ENCODE peak calls at places on chromosomes 12 and 14, in four cellular contexts. H is sigmoid colon, Z is heart right ventricle, U is left lung. W is an unnamed sample.

GRCh38 chr14:96055753-96056508 is 16.8 kb downstream of the C14orf132 start:
- DNase-seq in H (no peak), Z (no peak), U (no peak), W (no peak)

GRCh38 chr12:65900912-65901672 is 76.8 kb downstream of the HMGA2 start:
- DNase-seq in H (no peak), Z (no peak), U (no peak), W (no peak)

GRCh38 chr12:51307655-51308593 is 16.1 kb downstream of the BIN2 start:
- DNase-seq in H (no peak), Z (no peak), U (no peak), W (peak; percentile 94)

GRCh38 chr12:16417058-16417457 is 69.6 kb downstream of the MGST1 start:
- DNase-seq in H (no peak), Z (no peak), U (no peak), W (no peak)

GRCh38 chr14:50038398-50039119 is 77.8 kb downstream of the VCPKMT start:
- DNase-seq in H (no peak), Z (no peak), U (no peak), W (peak; percentile 99)

GRCh38 chr14:101761881-101762529 is 496 bp downstream of the PPP2R5C start:
- DNase-seq in H (peak; percentile 81), Z (peak; percentile 52), U (peak; percentile 55), W (no peak)

GRCh38 chr12:132804426-132804861 is 24.2 kb downstream of the GOLGA3 start:
- DNase-seq in H (no peak), Z (no peak), U (peak; percentile 38), W (peak; percentile 33)

GRCh38 chr12:76697849-76698248 is 66.1 kb upstream of the ZDHHC17 start:
- DNase-seq in H (no peak), Z (no peak), U (no peak), W (no peak)

GRCh38 chr14:94969766-94970165 is 187.6 kb downstream of the DICER1 start:
- DNase-seq in H (no peak), Z (no peak), U (no peak), W (no peak)

GRCh38 chr14:68942281-68943035 is 36.6 kb downstream of the ACTN1 start:
- DNase-seq in H (no peak), Z (no peak), U (no peak), W (peak; percentile 47)

GRCh38 chr12:106135781-106136180 is 3.0 kb downstream of the NUAK1 start:
- DNase-seq in H (no peak), Z (no peak), U (no peak), W (peak; percentile 79)

GRCh38 chr12:70722584-70723343 is 85.5 kb upstream of the PTPRB start:
- DNase-seq in H (no peak), Z (no peak), U (no peak), W (no peak)

GRCh38 chr14:21256539-21257394 is 12.5 kb downstream of the HNRNPC start:
- DNase-seq in H (no peak), Z (no peak), U (no peak), W (no peak)

GRCh38 chr12:100141998-100142850 is 450 bp downstream of the BLTP3B start:
- DNase-seq in H (peak; percentile 74), Z (peak; percentile 49), U (peak; percentile 62), W (no peak)

GRCh38 chr12:104656921-104657320 is 200.2 kb downstream of the CHST11 start:
- DNase-seq in H (no peak), Z (no peak), U (no peak), W (peak; percentile 15)

GRCh38 chr12:67222302-67222701 is 46.9 kb upstream of the CAND1 start:
- DNase-seq in H (no peak), Z (no peak), U (no peak), W (peak; percentile 54)

GRCh38 chr12:110245278-110245868 is 35.7 kb upstream of the ATP2A2 start:
- DNase-seq in H (no peak), Z (peak; percentile 67), U (no peak), W (no peak)

GRCh38 chr12:102474438-102475064 is 5.8 kb downstream of the IGF1 start:
- DNase-seq in H (no peak), Z (no peak), U (no peak), W (peak; percentile 90)

GRCh38 chr12:109952160-109952858 is 43.9 kb downstream of the GIT2 start:
- DNase-seq in H (no peak), Z (no peak), U (no peak), W (no peak)

GRCh38 chr14:31717294-31718085 is 156.3 kb downstream of the NUBPL start:
- DNase-seq in H (no peak), Z (no peak), U (no peak), W (peak; percentile 35)

GRCh38 chr14:71060274-71060673 is 153.0 kb downstream of the PCNX1 start:
- DNase-seq in H (no peak), Z (no peak), U (no peak), W (no peak)

GRCh38 chr12:109154485-109155438 is 38.4 kb downstream of the ACACB start:
- DNase-seq in H (peak; percentile 96), Z (peak; percentile 89), U (peak; percentile 86), W (peak; percentile 66)

GRCh38 chr12:47156167-47156736 is 76.5 kb upstream of the AMIGO2 start:
- DNase-seq in H (no peak), Z (peak; percentile 20), U (no peak), W (peak; percentile 10)

GRCh38 chr14:63972323-63972932 is 119.6 kb downstream of the SYNE2 start:
- DNase-seq in H (no peak), Z (no peak), U (no peak), W (no peak)

GRCh38 chr12:64625243-64626077 is 15.2 kb downstream of the RASSF3 start:
- DNase-seq in H (peak; percentile 93), Z (peak; percentile 52), U (peak; percentile 62), W (peak; percentile 91)

GRCh38 chr14:49464885-49465284 is 121.3 kb downstream of the RPS29 start:
- DNase-seq in H (no peak), Z (no peak), U (no peak), W (no peak)

GRCh38 chr12:12736759-12737676 is 19.9 kb downstream of the CDKN1B start:
- DNase-seq in H (no peak), Z (no peak), U (no peak), W (peak; percentile 49)

GRCh38 chr14:94345344-94346072 is 22.4 kb upstream of the SERPINA6 start:
- DNase-seq in H (no peak), Z (no peak), U (no peak), W (peak; percentile 94)

GRCh38 chr14:38721822-38722431 is 381.1 kb downstream of the SEC23A start:
- DNase-seq in H (no peak), Z (peak; percentile 14), U (peak; percentile 44), W (peak; percentile 46)

GRCh38 chr12:6302621-6303020 is 7.9 kb upstream of the PLEKHG6 start:
- DNase-seq in H (no peak), Z (no peak), U (no peak), W (no peak)

GRCh38 chr14:83006071-83006670 is 1472.5 kb upstream of the SEL1L start:
- DNase-seq in H (no peak), Z (no peak), U (peak; percentile 60), W (no peak)

GRCh38 chr12:117900561-117900960 is 68.2 kb downstream of the KSR2 start:
- DNase-seq in H (no peak), Z (no peak), U (no peak), W (peak; percentile 26)

GRCh38 chr12:55659486-55660385 is 23.0 kb downstream of the OR10P1 start:
- DNase-seq in H (peak; percentile 77), Z (no peak), U (no peak), W (no peak)

GRCh38 chr14:31787377-31787776 is 226.2 kb downstream of the NUBPL start:
- DNase-seq in H (no peak), Z (no peak), U (no peak), W (peak; percentile 66)

DNA sequence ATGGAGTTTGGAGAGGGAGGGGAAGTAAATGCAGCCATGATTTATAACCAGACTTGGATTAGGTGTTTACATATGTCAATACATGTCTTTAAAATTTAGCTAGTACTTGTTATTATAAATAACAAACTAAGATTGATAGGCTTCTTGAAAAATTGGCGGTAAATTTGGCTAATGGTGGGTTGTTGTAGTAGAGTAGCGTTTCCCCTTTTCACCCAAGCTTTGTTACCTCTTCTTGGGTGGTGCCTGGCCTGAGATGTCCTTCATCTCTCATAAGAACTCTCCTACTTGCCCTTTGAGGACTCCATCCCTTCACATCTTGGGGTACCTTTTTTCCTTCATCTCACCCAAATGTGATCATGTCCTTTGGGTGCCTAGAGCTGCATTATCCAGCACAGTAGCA is 11.2 kb downstream of the MARK3 start:
- DNase-seq in H (no peak), Z (no peak), U (no peak), W (no peak)
- H3K4me3 ChIP-seq in H (no peak overlapping the region), Z (no peak overlapping the region), U (no peak overlapping the region), W (no peak overlapping the region)

GRCh38 chr14:61483477-61483876 is 162.1 kb downstream of the PRKCH start:
- DNase-seq in H (no peak), Z (no peak), U (no peak), W (no peak)

GRCh38 chr14:61484011-61484410 is 162.6 kb downstream of the PRKCH start:
- DNase-seq in H (no peak), Z (no peak), U (no peak), W (no peak)

GRCh38 chr14:61484826-61485584 is 163.6 kb downstream of the PRKCH start:
- DNase-seq in H (no peak), Z (no peak), U (no peak), W (no peak)

GRCh38 chr14:61486930-61487495 is 165.6 kb downstream of the PRKCH start:
- DNase-seq in H (no peak), Z (no peak), U (no peak), W (no peak)

GRCh38 chr14:61485670-61486069 is 164.3 kb downstream of the PRKCH start:
- DNase-seq in H (no peak), Z (no peak), U (no peak), W (no peak)
- H3K36me3 ChIP-seq in H (no peaks in the 10 kb centered on the region), Z (no peaks in the 10 kb centered on the region), U (no peaks in the 10 kb centered on the region), W (peaks cover 9% of the 10 kb centered on the region)

DNA sequence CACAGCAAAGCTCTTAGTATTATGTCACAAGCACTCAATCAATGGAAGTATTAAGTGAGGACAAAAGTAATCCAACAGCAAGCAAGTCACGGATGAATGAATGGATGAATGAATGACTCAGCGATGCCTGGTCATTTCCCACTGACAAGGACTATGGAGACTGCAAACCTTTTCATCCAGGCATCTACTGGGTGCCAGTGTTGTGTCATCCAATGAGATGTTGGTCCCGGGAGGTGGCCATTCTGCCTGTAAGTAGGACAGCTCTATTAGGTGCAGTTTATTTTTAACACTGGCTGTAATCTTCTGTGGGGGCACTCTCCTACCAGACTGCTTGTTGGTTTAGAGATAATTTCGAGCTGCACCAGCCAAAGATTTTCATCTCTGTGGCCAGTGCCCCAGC is 39.4 kb downstream of the STAB2 start:
- DNase-seq in H (peak; percentile 83), Z (peak; percentile 43), U (no peak), W (peak; percentile 67)
- TF ChIP-seq CTCF in H (no peak), Z (peak; percentile 12), U (no peak), W (peak; percentile 29)

DNA sequence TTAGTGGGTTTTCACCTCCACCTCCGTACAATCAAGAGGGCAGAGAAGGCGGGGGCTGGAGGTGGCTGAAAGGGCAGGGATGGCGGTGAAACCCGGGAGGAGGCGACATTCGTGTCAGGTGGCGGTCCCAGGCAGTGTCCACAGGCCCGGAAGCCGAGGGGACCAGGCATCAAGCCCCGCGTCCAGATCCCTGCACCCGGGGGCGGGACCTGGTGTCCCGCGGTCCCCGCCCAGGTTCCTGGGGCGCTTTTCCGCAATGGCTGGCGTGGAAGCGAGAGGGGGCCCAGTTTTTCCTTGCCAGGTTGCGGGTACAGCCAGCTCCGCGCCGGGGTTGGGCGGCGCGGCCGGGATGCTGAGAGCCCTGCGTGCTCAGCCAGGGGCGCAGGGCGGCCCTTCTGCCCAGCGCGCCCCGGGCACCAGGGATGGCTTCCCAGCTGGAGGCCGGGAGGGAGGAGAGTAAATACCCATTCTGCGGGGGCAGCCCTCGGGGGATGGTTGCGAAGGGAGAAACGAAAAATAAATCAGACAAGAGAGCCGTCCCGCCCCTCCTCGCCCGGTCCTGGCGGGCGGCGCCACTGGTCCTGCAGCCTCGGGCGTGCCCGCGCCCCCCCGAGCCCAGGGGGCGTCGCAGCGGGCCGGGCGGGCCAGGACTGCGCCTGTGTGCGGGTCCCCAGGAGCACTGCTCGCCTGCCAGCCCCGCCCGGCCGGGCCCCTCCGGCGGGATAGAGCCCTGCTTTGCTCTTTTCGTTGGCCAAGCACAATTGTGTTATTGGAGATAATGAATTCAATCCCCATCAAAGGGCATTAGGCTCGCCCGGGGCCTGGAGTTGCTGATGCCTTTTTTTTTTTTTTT is 11.5 kb downstream of the FOXA1 start:
- DNase-seq in H (no peak), Z (peak; percentile 7), U (no peak), W (no peak)
- H3K4me3 ChIP-seq in H (no peak overlapping the region), Z (peak overlapping the region; percentile 5), U (peak overlapping the region; percentile 24), W (peak overlapping the region; percentile 51)